ENCODE peak calls at places on chromosomes 3 and 15, in nine cellular contexts. M is tibial artery, X is Calu3, D is heart left ventricle, G is B cell, N is stomach, B is choroid plexus epithelial cell, T is GM20000, W is Caco-2. Y is an unnamed sample.

GRCh38 chr3:48848816-48849515 is 1.3 kb upstream of the PRKAR2A start:
- DNase-seq in M (no peak), X (no peak), D (no peak), G (no peak), N (no peak), B (no peak), T (no peak), W (peak; percentile 14), Y (no peak)

GRCh38 chr15:31020542-31020941 is 29.1 kb upstream of the MTMR10 start:
- DNase-seq in M (no peak), X (no peak), D (no peak), G (no peak), N (no peak), B (no peak), T (no peak), W (no peak), Y (no peak)

GRCh38 chr3:264394-265156 is 68.0 kb downstream of the CHL1 start:
- DNase-seq in M (no peak), X (peak; percentile 59), D (no peak), G (no peak), N (no peak), B (peak; percentile 9), T (no peak), W (peak; percentile 35), Y (no peak)

GRCh38 chr3:110067527-110067926 is 730.2 kb upstream of the DPPA4 start:
- DNase-seq in M (no peak), X (no peak), D (no peak), G (no peak), N (no peak), B (no peak), T (no peak), W (no peak), Y (no peak)

GRCh38 chr15:35139822-35140221 is 54.7 kb upstream of the NANOGP8 start:
- DNase-seq in M (no peak), X (no peak), D (no peak), G (no peak), N (no peak), B (no peak), T (no peak), W (no peak), Y (no peak)

GRCh38 chr3:138916824-138917223 is 30.1 kb downstream of the FOXL2 start:
- DNase-seq in M (no peak), X (peak; percentile 62), D (no peak), G (no peak), N (peak; percentile 87), B (no peak), T (no peak), W (no peak), Y (no peak)

GRCh38 chr3:19073341-19074105 is 74.8 kb upstream of the KCNH8 start:
- DNase-seq in M (no peak), X (no peak), D (no peak), G (no peak), N (no peak), B (no peak), T (no peak), W (no peak), Y (no peak)

GRCh38 chr15:61651267-61651666 is 409.0 kb downstream of the VPS13C start:
- DNase-seq in M (no peak), X (no peak), D (no peak), G (no peak), N (no peak), B (peak; percentile 50), T (no peak), W (no peak), Y (no peak)

GRCh38 chr3:172387728-172388127 is 60.5 kb downstream of the GHSR start:
- DNase-seq in M (no peak), X (no peak), D (no peak), G (no peak), N (no peak), B (no peak), T (no peak), W (no peak), Y (no peak)

GRCh38 chr3:66224220-66224619 is 3.4 kb downstream of the SLC25A26 start:
- DNase-seq in M (no peak), X (no peak), D (no peak), G (no peak), N (no peak), B (peak; percentile 7), T (no peak), W (no peak), Y (no peak)

GRCh38 chr15:52284164-52284563 is 11.4 kb downstream of the MYO5C start:
- DNase-seq in M (no peak), X (no peak), D (no peak), G (no peak), N (no peak), B (peak; percentile 60), T (no peak), W (no peak), Y (no peak)

GRCh38 chr3:37676885-37677284 is 184.8 kb upstream of the CTDSPL start:
- DNase-seq in M (no peak), X (no peak), D (no peak), G (no peak), N (no peak), B (no peak), T (no peak), W (no peak), Y (no peak)

GRCh38 chr3:101848754-101849713 is at the start of gene NFKBIZ:
- DNase-seq in M (peak; percentile 98), X (peak; percentile 94), D (peak; percentile 97), G (peak; percentile 97), N (peak; percentile 96), B (peak; percentile 97), T (peak; percentile 98), W (peak; percentile 96), Y (peak; percentile 98)

GRCh38 chr3:101845405-101845804 is 3.9 kb upstream of the NFKBIZ start:
- DNase-seq in M (no peak), X (no peak), D (no peak), G (no peak), N (no peak), B (no peak), T (no peak), W (peak; percentile 62), Y (no peak)

GRCh38 chr3:101848326-101848725 is 988 bp upstream of the NFKBIZ start:
- DNase-seq in M (no peak), X (no peak), D (no peak), G (no peak), N (no peak), B (no peak), T (no peak), W (no peak), Y (no peak)

GRCh38 chr3:101847328-101847727 is 2.0 kb upstream of the NFKBIZ start:
- DNase-seq in M (no peak), X (no peak), D (no peak), G (no peak), N (no peak), B (no peak), T (no peak), W (no peak), Y (no peak)

DNA sequence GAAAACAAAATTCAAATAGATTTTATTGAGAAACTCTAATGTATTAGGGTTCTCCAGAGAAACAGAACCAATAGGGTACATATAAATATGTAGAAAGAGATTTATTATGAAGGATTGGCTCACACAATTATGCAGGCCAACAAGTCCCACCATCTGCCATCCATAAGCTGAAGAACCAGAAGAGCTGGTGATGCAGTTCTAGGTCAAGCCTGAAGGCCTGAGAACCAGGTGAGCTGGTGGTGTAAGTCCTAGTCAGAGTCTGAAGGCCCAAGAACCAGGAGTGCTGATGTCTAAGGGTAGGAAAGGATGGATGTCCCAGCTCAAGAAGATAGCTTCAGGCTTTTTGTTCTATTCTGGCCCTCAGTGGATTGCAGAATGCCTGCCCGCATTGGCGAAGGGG is 2.6 kb upstream of the NFKBIZ start:
- DNase-seq in M (no peak), X (no peak), D (no peak), G (no peak), N (no peak), B (no peak), T (no peak), W (no peak), Y (no peak)
- TF ChIP-seq CTCF in M (no peak), X (no peak), D (no peak), G (no peak), N (no peak), B (no peak), T (no peak), W (no peak), Y (no peak)

GRCh38 chr3:189195302-189195701 is 23.5 kb downstream of the TPRG1 start:
- DNase-seq in M (no peak), X (no peak), D (no peak), G (no peak), N (no peak), B (peak; percentile 7), T (no peak), W (no peak), Y (no peak)
- TF ChIP-seq CTCF in M (no peak), X (no peak), D (no peak), G (no peak), N (no peak), B (peak; percentile 36), T (no peak), W (peak; percentile 35), Y (no peak)

DNA sequence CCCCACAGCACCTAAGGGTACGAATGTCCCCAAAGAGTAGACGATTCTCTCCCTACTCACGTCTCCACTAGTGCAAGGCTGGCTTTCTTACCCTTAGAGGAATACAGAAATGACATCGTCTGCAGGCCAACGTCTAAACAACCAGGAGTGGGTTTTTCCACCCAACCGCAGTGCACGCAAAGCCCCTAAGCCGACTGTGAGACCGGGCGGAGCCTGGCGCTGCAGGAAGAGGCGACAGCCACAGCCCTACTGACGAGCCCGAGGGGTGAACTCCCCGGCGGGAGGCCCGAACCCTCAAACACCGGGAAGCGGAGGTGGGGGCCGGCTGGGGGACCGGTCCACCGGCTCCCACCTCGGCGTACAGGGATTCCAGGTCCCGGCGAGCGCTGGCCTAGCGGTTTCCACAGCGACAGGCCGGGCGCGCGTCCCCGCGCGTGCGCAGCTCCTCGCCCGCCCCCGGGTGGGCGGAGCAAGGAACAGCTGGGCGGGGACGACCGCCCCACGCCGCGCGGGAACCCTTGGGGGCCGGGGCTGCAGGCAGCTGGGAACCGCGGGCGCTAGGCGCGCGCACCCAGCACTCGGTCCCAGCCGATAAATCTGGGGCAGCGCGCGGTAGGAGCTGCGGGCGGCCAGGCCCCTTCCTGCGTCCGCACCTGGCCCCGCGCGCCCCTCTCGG is at the start of the genes CEP19 and PIGX:
- DNase-seq in M (peak; percentile 89), X (peak; percentile 88), D (peak; percentile 88), G (peak; percentile 98), N (peak; percentile 86), B (peak; percentile 90), T (peak; percentile 98), W (peak; percentile 76), Y (peak; percentile 96)
- TF ChIP-seq CTCF in M (peak; percentile 23), X (no peak), D (no peak), G (no peak), N (no peak), B (no peak), T (no peak), W (no peak), Y (no peak)

DNA sequence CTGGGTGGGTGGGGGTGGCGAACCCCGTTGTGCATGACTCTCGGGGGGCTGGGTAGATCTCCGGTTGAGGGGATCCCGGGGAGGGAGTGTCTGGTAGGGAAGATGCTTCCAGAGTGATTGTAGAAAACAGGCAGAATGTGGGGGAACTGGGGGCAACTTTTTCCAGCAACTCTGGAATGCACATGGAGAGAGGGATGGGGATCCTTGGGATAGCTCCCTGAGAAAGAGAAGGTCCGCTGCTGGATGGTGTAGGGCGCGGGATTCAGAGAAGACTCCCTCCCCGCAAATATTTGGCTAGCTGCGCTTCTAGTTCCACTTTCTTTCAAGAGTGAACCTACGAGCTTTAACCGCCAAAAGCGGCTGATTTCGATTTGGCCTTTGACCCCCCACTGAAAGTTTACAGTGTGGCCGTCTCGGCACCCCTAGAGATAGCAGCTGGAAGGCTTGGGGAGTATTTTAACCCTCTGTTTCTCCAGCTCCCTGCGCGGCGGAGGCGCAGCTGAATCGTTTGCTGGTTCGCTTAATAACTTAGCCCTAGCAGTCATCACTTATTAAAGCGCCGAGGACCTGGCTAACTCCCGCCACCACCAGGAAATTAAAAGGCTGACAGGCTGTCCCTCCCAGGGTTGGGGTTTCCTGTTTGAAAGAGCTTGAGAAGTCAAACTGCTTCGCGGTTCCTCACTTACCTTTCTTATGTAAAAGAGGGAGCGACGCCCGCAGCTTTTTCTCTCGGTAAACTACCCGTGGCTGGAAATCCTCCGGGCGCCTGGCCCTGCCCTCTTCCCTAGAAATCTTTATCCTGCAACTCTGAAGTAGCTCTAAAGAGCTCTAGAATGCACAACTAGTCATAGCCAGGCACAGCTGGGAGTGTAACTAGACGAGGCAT is 1.2 kb downstream of the PHLDB2 start:
- DNase-seq in M (peak; percentile 92), X (peak; percentile 79), D (peak; percentile 86), G (peak; percentile 70), N (peak; percentile 75), B (peak; percentile 94), T (peak; percentile 83), W (peak; percentile 73), Y (peak; percentile 78)
- TF ChIP-seq CTCF in M (peak; percentile 62), X (peak; percentile 25), D (peak; percentile 52), G (peak; percentile 51), N (no peak), B (peak; percentile 75), T (no peak), W (peak; percentile 44), Y (no peak)